ENCODE peak calls at places on chromosomes 7 and 10, in six cellular contexts. One of them, this sample, is unnamed.

GRCh38 chr10:101826852-101827434 is 8.7 kb upstream of the OGA start:
- DNase-seq in Panc1: no peak
- DNase-seq in gastrocnemius medialis: no peak
- DNase-seq in small intestine: no peak
- DNase-seq in tibial artery: no peak
- DNase-seq in A549: no peak
- DNase-seq in this sample: no peak

GRCh38 chr7:132743974-132744373 is 167.7 kb upstream of the PLXNA4 start:
- DNase-seq in Panc1: no peak
- DNase-seq in A549: no peak
- DNase-seq in small intestine: no peak
- DNase-seq in tibial artery: no peak
- DNase-seq in gastrocnemius medialis: no peak
- DNase-seq in this sample: no peak

GRCh38 chr7:134701272-134701671 is 54.6 kb downstream of the BPGM start:
- DNase-seq in Panc1: no peak
- DNase-seq in gastrocnemius medialis: no peak
- DNase-seq in A549: peak
- DNase-seq in tibial artery: no peak
- DNase-seq in small intestine: no peak
- DNase-seq in this sample: no peak

GRCh38 chr10:104688251-104688650 is 47.2 kb downstream of the SORCS3 start:
- DNase-seq in gastrocnemius medialis: no peak
- DNase-seq in tibial artery: no peak
- DNase-seq in A549: no peak
- DNase-seq in Panc1: no peak
- DNase-seq in small intestine: no peak
- DNase-seq in this sample: no peak

GRCh38 chr7:70596575-70596891 is 535.4 kb upstream of the GALNT17 start:
- DNase-seq in small intestine: no peak
- DNase-seq in A549: no peak
- DNase-seq in gastrocnemius medialis: no peak
- DNase-seq in tibial artery: no peak
- DNase-seq in Panc1: no peak
- DNase-seq in this sample: no peak

GRCh38 chr7:140673063-140673769 is 471 bp downstream of the ADCK2 start:
- DNase-seq in small intestine: peak
- DNase-seq in tibial artery: peak
- DNase-seq in A549: peak
- DNase-seq in gastrocnemius medialis: peak
- DNase-seq in Panc1: no peak
- DNase-seq in this sample: no peak

GRCh38 chr10:93086289-93086688 is 12.6 kb downstream of the CYP26A1 start:
- DNase-seq in Panc1: no peak
- DNase-seq in A549: no peak
- DNase-seq in gastrocnemius medialis: no peak
- DNase-seq in small intestine: no peak
- DNase-seq in tibial artery: no peak
- DNase-seq in this sample: no peak

GRCh38 chr10:118139321-118139720 is 92.6 kb upstream of the RAB11FIP2 start:
- DNase-seq in gastrocnemius medialis: no peak
- DNase-seq in Panc1: no peak
- DNase-seq in small intestine: no peak
- DNase-seq in tibial artery: no peak
- DNase-seq in A549: no peak
- DNase-seq in this sample: no peak

GRCh38 chr10:13139671-13140070 is 21.7 kb upstream of the MCM10 start:
- DNase-seq in tibial artery: no peak
- DNase-seq in A549: no peak
- DNase-seq in Panc1: no peak
- DNase-seq in gastrocnemius medialis: no peak
- DNase-seq in small intestine: no peak
- DNase-seq in this sample: no peak

GRCh38 chr10:10892290-10892875 is 125.3 kb upstream of the CELF2 start:
- DNase-seq in Panc1: no peak
- DNase-seq in small intestine: no peak
- DNase-seq in A549: no peak
- DNase-seq in gastrocnemius medialis: no peak
- DNase-seq in tibial artery: no peak
- DNase-seq in this sample: no peak

GRCh38 chr10:29920408-29921070 is 138.8 kb downstream of the JCAD start:
- DNase-seq in gastrocnemius medialis: no peak
- DNase-seq in small intestine: no peak
- DNase-seq in tibial artery: no peak
- DNase-seq in A549: no peak
- DNase-seq in Panc1: no peak
- DNase-seq in this sample: no peak

GRCh38 chr7:47811632-47812380 is 136.5 kb downstream of the PKD1L1 start:
- DNase-seq in tibial artery: peak
- DNase-seq in gastrocnemius medialis: no peak
- DNase-seq in A549: no peak
- DNase-seq in small intestine: no peak
- DNase-seq in Panc1: no peak
- DNase-seq in this sample: no peak

GRCh38 chr7:101106387-101106786 is 20.5 kb upstream of the SERPINE1 start:
- DNase-seq in A549: no peak
- DNase-seq in Panc1: no peak
- DNase-seq in gastrocnemius medialis: no peak
- DNase-seq in tibial artery: no peak
- DNase-seq in small intestine: no peak
- DNase-seq in this sample: no peak

GRCh38 chr10:7478727-7479457 is 68.1 kb upstream of the SFMBT2 start:
- DNase-seq in tibial artery: no peak
- DNase-seq in small intestine: no peak
- DNase-seq in gastrocnemius medialis: no peak
- DNase-seq in Panc1: no peak
- DNase-seq in A549: no peak
- DNase-seq in this sample: no peak

GRCh38 chr7:47846117-47846836 is 102.0 kb downstream of the PKD1L1 start:
- DNase-seq in A549: peak
- DNase-seq in gastrocnemius medialis: no peak
- DNase-seq in small intestine: no peak
- DNase-seq in Panc1: peak
- DNase-seq in tibial artery: no peak
- DNase-seq in this sample: no peak

GRCh38 chr10:26628395-26628794 is 69.1 kb upstream of the PDSS1 start:
- DNase-seq in small intestine: no peak
- DNase-seq in gastrocnemius medialis: no peak
- DNase-seq in tibial artery: no peak
- DNase-seq in Panc1: no peak
- DNase-seq in A549: no peak
- DNase-seq in this sample: no peak

GRCh38 chr7:50449881-50450690 is at the start of gene FIGNL1:
- DNase-seq in gastrocnemius medialis: peak
- DNase-seq in A549: peak
- DNase-seq in small intestine: peak
- DNase-seq in tibial artery: peak
- DNase-seq in Panc1: peak
- DNase-seq in this sample: no peak

GRCh38 chr10:89252225-89252585 is 630 bp upstream of the LIPA start:
- DNase-seq in Panc1: no peak
- DNase-seq in A549: no peak
- DNase-seq in gastrocnemius medialis: no peak
- DNase-seq in tibial artery: no peak
- DNase-seq in small intestine: no peak
- DNase-seq in this sample: no peak

GRCh38 chr10:119208553-119208940 is 1.2 kb downstream of the GRK5 start:
- DNase-seq in small intestine: no peak
- DNase-seq in gastrocnemius medialis: no peak
- DNase-seq in tibial artery: no peak
- DNase-seq in Panc1: no peak
- DNase-seq in A549: no peak
- DNase-seq in this sample: no peak

GRCh38 chr7:830069-830468 is 2.2 kb upstream of the SUN1 start:
- DNase-seq in gastrocnemius medialis: no peak
- DNase-seq in small intestine: peak
- DNase-seq in A549: no peak
- DNase-seq in tibial artery: no peak
- DNase-seq in Panc1: no peak
- DNase-seq in this sample: no peak

GRCh38 chr7:833601-834258 is 1.5 kb downstream of the SUN1 start:
- DNase-seq in small intestine: no peak
- DNase-seq in gastrocnemius medialis: no peak
- DNase-seq in Panc1: no peak
- DNase-seq in A549: no peak
- DNase-seq in tibial artery: no peak
- DNase-seq in this sample: no peak

GRCh38 chr7:832968-833424 is 720 bp downstream of the SUN1 start:
- DNase-seq in gastrocnemius medialis: no peak
- DNase-seq in small intestine: no peak
- DNase-seq in A549: no peak
- DNase-seq in Panc1: no peak
- DNase-seq in tibial artery: no peak
- DNase-seq in this sample: no peak

GRCh38 chr7:832292-832967 is at the start of gene SUN1:
- DNase-seq in small intestine: no peak
- DNase-seq in A549: peak
- DNase-seq in Panc1: peak
- DNase-seq in tibial artery: no peak
- DNase-seq in gastrocnemius medialis: peak
- DNase-seq in this sample: peak

DNA sequence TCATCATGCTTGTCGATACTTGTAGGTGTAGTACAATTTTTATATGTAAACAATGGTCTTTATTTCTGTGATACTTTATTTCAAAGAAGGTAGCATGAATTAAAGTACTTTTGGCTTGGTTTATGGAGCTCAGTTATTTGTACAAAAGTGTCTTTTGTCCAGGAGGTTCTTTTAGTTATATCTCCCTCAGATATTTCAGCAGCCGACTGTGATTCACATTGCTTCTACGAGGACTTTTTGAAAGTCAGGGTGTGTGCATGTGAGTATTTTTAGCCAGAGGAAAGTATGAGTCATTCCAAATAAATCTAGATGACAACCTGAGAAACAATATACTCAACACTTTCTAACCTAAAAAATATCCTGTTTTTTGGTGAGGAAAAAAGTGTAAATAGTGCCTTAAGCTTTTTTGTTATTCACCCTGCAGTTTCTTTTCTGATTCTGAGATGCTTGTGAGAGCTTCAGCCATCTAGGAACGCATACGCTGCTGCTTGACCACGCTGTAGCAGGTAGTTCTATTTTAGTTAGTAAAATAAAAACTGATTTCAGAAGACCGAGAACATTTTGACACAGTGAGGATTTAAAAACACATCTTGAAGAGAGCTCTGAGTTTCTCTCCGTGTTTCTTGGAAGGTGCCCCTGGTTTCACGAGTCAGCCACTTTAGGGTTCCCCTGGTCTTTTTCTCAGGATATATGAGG is 532 bp upstream of the SUN1 start:
- DNase-seq in small intestine: peak
- DNase-seq in A549: peak
- DNase-seq in tibial artery: no peak
- DNase-seq in Panc1: peak
- DNase-seq in gastrocnemius medialis: peak
- DNase-seq in this sample: peak
- H3K4me3 ChIP-seq in small intestine: no peak
- H3K4me3 ChIP-seq in A549: no peak
- H3K4me3 ChIP-seq in tibial artery: peak
- H3K4me3 ChIP-seq in Panc1: peak
- H3K4me3 ChIP-seq in gastrocnemius medialis: peak
- H3K4me3 ChIP-seq in this sample: no peak

GRCh38 chr7:115479448-115479847 is 551.1 kb downstream of the TFEC start:
- DNase-seq in gastrocnemius medialis: no peak
- DNase-seq in tibial artery: no peak
- DNase-seq in Panc1: no peak
- DNase-seq in small intestine: no peak
- DNase-seq in A549: no peak
- DNase-seq in this sample: no peak
- H3K4me3 ChIP-seq in gastrocnemius medialis: no peak
- H3K4me3 ChIP-seq in tibial artery: no peak
- H3K4me3 ChIP-seq in Panc1: no peak
- H3K4me3 ChIP-seq in small intestine: no peak
- H3K4me3 ChIP-seq in A549: no peak
- H3K4me3 ChIP-seq in this sample: no peak

DNA sequence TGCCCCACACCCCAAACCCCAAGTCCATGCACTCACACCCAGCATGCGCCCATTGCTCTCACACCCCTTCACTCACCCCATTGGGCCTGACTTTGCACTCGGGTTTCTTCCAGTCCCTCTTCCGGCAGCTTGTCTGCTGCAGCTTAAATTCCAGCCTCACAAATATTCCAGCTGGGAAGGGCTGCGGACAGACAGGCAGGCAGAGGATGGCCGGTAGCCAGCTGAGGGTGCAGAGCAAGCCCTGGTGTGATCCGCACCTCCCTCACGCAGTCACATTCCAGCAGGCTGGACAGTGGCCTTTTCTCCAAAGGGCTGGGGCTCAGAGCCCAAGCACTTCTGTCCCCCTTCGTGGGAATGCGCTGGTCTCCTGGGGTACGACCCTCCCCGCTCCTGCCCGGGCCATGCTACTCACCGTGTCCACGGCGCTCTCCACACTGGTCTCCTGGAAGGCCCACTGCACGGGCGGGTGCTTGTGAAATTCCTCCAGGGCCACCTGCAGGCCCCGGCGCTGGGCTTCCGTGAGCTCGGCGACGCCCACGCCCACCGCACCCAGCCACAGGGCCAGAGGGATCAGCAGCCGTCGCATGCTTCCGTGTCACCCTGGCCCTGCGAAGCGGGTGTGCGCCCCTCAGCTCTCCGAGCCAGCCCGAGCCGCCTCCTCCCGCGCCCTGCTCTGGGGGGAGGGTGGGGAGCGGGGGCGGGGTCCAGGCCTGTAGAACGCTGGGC is 1.2 kb downstream of the RARRES2 start:
- DNase-seq in Panc1: no peak
- DNase-seq in gastrocnemius medialis: no peak
- DNase-seq in tibial artery: peak
- DNase-seq in A549: no peak
- DNase-seq in small intestine: peak
- DNase-seq in this sample: no peak
- H3K4me3 ChIP-seq in Panc1: no peak
- H3K4me3 ChIP-seq in gastrocnemius medialis: peak
- H3K4me3 ChIP-seq in tibial artery: peak
- H3K4me3 ChIP-seq in A549: no peak
- H3K4me3 ChIP-seq in small intestine: peak
- H3K4me3 ChIP-seq in this sample: no peak

DNA sequence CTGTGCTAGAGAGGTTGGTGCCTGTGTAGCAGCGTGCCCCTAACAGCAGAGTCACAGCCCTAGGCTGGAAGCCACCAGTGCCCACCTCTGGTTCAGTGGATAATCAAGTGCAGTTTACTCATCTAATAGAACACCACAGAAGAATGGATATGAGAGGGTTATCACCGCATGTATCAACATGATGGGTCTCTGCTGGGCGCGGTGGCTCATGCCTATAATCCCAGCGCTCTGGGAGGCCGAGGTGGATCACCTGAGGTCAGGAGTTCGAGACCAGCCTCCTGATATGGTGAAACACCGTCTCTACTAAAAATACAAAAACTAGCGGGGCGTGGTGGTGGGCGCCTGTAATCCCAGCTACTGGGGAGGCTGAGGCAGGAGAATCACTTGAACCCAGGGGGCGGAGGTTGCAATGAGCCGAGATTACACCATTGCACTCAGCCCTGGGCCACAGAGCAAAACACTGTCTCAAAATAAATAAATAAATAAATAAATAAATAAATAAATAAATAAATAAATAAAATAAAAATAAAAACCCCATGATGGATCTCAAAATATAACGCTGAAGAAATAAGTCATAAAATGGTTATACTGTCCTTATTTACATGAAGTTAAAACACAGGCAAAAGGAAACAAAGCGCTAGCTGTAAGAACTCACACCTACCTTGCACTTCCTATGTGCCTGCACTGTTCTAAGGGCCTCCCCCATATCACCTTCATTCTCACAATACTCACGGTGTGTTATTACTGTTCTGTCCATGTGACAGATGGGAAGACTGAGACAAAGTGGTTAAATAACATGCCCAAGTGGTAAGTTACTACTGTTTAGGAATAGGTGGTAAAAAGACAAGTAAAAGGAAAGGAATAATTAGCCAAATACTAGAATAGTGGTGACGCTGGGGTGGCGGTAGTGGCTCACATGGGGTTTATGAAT is 70.9 kb downstream of the AMZ1 start:
- DNase-seq in gastrocnemius medialis: no peak
- DNase-seq in Panc1: no peak
- DNase-seq in tibial artery: no peak
- DNase-seq in A549: no peak
- DNase-seq in small intestine: peak
- DNase-seq in this sample: peak
- H3K4me3 ChIP-seq in gastrocnemius medialis: no peak
- H3K4me3 ChIP-seq in Panc1: no peak
- H3K4me3 ChIP-seq in tibial artery: no peak
- H3K4me3 ChIP-seq in A549: peak
- H3K4me3 ChIP-seq in small intestine: no peak
- H3K4me3 ChIP-seq in this sample: peak

This sample was measured in keratinocyte.